ENCODE peak calls at places on chromosomes 11 and 22, in four cellular contexts. D is SK-N-SH, E is GM12891, J is HepG2. Y is an unnamed sample.

GRCh38 chr11:1877211-1878133 is 14.2 kb downstream of the PRR33 start:
- DNase-seq in D (peak), E (no peak), J (peak), Y (no peak)

GRCh38 chr11:73404048-73404447 is 27.8 kb downstream of the RELT start:
- DNase-seq in E (no peak), D (peak), J (peak), Y (no peak)

GRCh38 chr22:49951986-49952896 is 8.3 kb upstream of the PIM3 start:
- DNase-seq in E (no peak), D (no peak), J (peak), Y (no peak)

GRCh38 chr11:27218498-27219038 is 144.4 kb downstream of the CCDC34 start:
- DNase-seq in D (no peak), J (no peak), E (no peak), Y (no peak)

GRCh38 chr11:121372671-121373429 is 79.3 kb upstream of the SORL1 start:
- DNase-seq in J (no peak), E (no peak), D (no peak), Y (peak)

GRCh38 chr11:78789365-78789764 is 214.7 kb upstream of the NARS2 start:
- DNase-seq in D (no peak), E (no peak), J (no peak), Y (no peak)

GRCh38 chr11:134048028-134048427 is 20.8 kb upstream of the JAM3 start:
- DNase-seq in J (no peak), D (no peak), E (no peak), Y (no peak)

GRCh38 chr11:79243412-79244174 is 197.2 kb downstream of the TENM4 start:
- DNase-seq in D (no peak), E (no peak), J (no peak), Y (no peak)

GRCh38 chr11:130106381-130106780 is 36.7 kb downstream of the APLP2 start:
- DNase-seq in E (no peak), D (no peak), J (no peak), Y (no peak)

GRCh38 chr11:130101661-130102060 is 32.0 kb downstream of the APLP2 start:
- DNase-seq in D (no peak), E (no peak), J (no peak), Y (no peak)

GRCh38 chr11:130099356-130099755 is 29.7 kb downstream of the APLP2 start:
- DNase-seq in E (no peak), J (no peak), D (no peak), Y (no peak)

GRCh38 chr11:130103296-130103814 is 33.7 kb downstream of the APLP2 start:
- DNase-seq in D (peak), J (no peak), E (no peak), Y (no peak)

GRCh38 chr11:130102457-130103249 is 33.0 kb downstream of the APLP2 start:
- DNase-seq in E (no peak), J (no peak), D (no peak), Y (no peak)
- TF ChIP-seq POLR2AphosphoS5 in E (no peak), J (no peak), D (no peak), Y (no peak)

GRCh38 chr22:38148252-38148651 is 33.4 kb downstream of the PLA2G6 start:
- DNase-seq in D (no peak), E (no peak), J (no peak), Y (no peak)

GRCh38 chr22:38141574-38141973 is 31.1 kb upstream of the BAIAP2L2 start:
- DNase-seq in D (no peak), E (no peak), J (no peak), Y (no peak)

GRCh38 chr22:38139901-38140300 is 29.4 kb upstream of the BAIAP2L2 start:
- DNase-seq in E (no peak), J (no peak), D (no peak), Y (no peak)

GRCh38 chr22:38142606-38143005 is 32.1 kb upstream of the BAIAP2L2 start:
- DNase-seq in D (no peak), J (no peak), E (no peak), Y (no peak)

DNA sequence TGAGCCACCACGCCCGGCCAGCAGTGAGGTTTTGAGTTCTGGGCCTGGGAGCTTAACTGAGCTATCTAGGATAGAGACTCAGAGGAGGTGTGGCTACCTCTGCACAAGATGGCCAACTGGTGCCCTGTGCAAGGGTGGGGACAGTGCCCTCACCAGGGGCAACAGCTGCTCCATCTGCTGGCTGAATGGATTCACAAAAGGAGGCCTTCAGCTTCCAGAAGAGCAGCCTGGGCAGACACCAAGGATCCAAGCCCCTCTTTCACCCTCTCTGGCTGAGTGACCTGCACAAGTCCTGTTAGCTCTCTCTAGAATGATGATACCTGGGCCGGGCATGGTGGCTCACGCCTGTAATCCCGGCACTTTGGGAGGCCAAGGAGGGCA is 33.5 kb upstream of the BAIAP2L2 start:
- DNase-seq in J (peak), E (no peak), D (peak), Y (no peak)
- TF ChIP-seq TAF1 in J (no peak), E (no peak), D (no peak), Y (no peak)

GRCh38 chr11:95650271-95650670 is 139.3 kb downstream of the FAM76B start:
- DNase-seq in J (no peak), D (no peak), E (no peak), Y (no peak)

GRCh38 chr11:95652002-95652472 is 137.5 kb downstream of the FAM76B start:
- DNase-seq in E (no peak), D (peak), J (no peak), Y (no peak)

GRCh38 chr11:95647805-95648379 is 141.7 kb downstream of the FAM76B start:
- DNase-seq in E (no peak), J (no peak), D (no peak), Y (no peak)

GRCh38 chr11:95653099-95653498 is 136.5 kb downstream of the FAM76B start:
- DNase-seq in J (no peak), D (no peak), E (no peak), Y (no peak)

GRCh38 chr11:95647355-95647754 is 142.2 kb downstream of the FAM76B start:
- DNase-seq in E (no peak), D (no peak), J (no peak), Y (no peak)
- TF ChIP-seq POLR2AphosphoS5 in E (no peak), D (no peak), J (no peak), Y (no peak)

GRCh38 chr11:129888451-129888850 is 6.9 kb downstream of the NFRKB start:
- DNase-seq in E (no peak), J (no peak), D (no peak), Y (no peak)
- TF ChIP-seq TAF1 in E (no peak), J (no peak), D (no peak), Y (no peak)

DNA sequence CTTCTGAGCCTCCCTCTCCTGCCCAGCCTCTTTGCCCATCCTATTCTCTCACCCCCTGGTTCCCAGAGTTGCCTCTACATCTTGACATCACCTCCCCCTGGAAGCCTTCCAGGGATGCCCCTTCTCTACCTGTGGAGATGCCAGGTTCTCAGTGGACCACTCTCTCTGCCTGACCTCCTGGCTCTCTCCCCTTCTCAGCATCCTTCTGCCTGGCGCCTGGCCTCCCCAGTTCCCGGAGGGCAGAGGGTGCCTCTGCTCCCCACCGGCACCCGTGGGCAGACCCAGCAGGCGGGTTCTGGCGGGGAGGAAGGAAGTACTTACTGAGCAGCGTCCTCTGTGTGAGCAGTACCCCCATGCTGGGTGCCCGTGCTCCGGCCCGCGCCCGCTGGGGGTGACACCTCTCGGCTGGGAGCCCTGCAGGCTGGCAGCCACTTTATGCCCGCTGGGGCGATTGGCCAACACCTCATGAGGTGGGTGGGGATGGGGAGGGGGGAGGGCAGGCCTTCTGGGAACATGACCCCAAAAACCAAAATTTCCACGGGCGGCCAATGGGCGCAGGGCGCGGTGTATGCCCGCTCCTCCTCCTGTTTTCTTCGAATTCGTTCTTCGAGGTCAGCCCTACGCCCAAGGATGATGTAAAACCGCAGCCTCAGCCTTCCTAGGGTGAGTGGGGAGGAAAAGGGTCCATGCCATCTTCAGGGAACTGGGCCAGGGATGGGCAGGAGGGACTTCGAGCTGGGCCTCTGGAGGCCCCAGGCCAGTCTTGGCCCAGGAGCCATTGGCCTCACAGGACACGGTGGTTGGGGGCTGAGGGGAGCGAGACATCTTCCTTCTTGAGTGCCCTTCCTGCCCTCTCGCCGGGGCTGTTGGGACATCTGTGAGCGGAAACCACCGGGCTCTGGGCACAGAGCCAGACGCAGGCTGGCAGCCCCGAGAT is at the start of gene OSM:
- DNase-seq in D (no peak), E (no peak), J (no peak), Y (peak)
- TF ChIP-seq POLR2AphosphoS5 in D (no peak), E (no peak), J (no peak), Y (no peak)

DNA sequence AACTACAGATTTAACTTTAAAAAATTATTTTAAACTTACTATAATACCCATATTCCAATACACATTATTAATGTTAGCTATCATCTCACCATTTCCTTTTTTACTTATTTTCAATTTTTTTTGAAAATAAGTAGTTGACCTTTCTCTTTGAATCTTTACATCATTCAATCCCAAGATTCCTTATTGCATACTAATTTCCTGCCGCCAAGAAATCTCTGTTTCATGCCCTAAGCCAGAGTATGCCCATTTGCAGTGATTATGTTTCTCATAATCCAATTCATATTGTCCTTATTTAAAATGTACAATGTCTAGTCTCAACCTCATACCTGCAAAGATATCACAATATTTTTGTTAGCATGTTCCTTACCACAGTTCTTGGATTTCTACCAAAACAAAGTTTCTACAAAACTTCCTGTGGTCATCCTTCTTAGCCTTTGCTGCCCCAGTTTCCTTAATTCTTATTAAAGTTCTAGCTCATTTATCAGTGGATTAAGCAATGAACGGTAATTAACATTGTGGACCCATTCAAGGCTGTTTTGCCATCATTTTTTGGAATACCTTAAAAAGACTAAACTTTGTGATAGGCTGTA is 75.3 kb downstream of the CD44 start:
- DNase-seq in J (no peak), D (no peak), E (no peak), Y (no peak)
- TF ChIP-seq TAF1 in J (no peak), D (no peak), E (no peak), Y (no peak)

GRCh38 chr11:119995730-119996491 is 142.0 kb downstream of the TRIM29 start:
- DNase-seq in E (no peak), J (no peak), D (peak), Y (no peak)
- TF ChIP-seq POLR2AphosphoS5 in E (no peak), J (no peak), D (no peak), Y (no peak)